ENCODE peak calls at places on chromosomes 11 and 22, in four cellular contexts. One of them, this sample, is unnamed.

GRCh38 chr11:7500251-7500650 is 13.5 kb upstream of the PPFIBP2 start:
- DNase-seq in A549: no peak
- DNase-seq in IMR-90: no peak
- DNase-seq in body of pancreas: no peak
- DNase-seq in this sample: no peak

GRCh38 chr11:4164884-4165590 is 70.4 kb downstream of the RRM1 start:
- DNase-seq in A549: no peak
- DNase-seq in IMR-90: no peak
- DNase-seq in body of pancreas: no peak
- DNase-seq in this sample: no peak

GRCh38 chr11:35115688-35116030 is 23.3 kb upstream of the CD44 start:
- DNase-seq in A549: no peak
- DNase-seq in IMR-90: no peak
- DNase-seq in body of pancreas: no peak
- DNase-seq in this sample: no peak

GRCh38 chr22:36294293-36294620 is 41.3 kb downstream of the APOL1 start:
- DNase-seq in A549: no peak
- DNase-seq in IMR-90: no peak
- DNase-seq in body of pancreas: no peak
- DNase-seq in this sample: no peak

GRCh38 chr22:25564979-25565677 is 653 bp downstream of the GRK3 start:
- DNase-seq in A549: peak; percentile 3
- DNase-seq in IMR-90: no peak
- DNase-seq in body of pancreas: peak; percentile 38
- DNase-seq in this sample: no peak

GRCh38 chr11:2444301-2445106 is at the start of the genes KCNQ1 and TRPM5:
- DNase-seq in A549: peak; percentile 59
- DNase-seq in IMR-90: no peak
- DNase-seq in body of pancreas: peak; percentile 84
- DNase-seq in this sample: no peak

GRCh38 chr22:35777335-35777975 is 59.8 kb downstream of the APOL5 start:
- DNase-seq in A549: no peak
- DNase-seq in IMR-90: peak; percentile 92
- DNase-seq in body of pancreas: no peak
- DNase-seq in this sample: no peak

GRCh38 chr11:117878939-117879475 is 2.5 kb upstream of the FXYD6 start:
- DNase-seq in A549: no peak
- DNase-seq in IMR-90: no peak
- DNase-seq in body of pancreas: no peak
- DNase-seq in this sample: no peak

GRCh38 chr11:15248749-15249148 is 134.0 kb downstream of the INSC start:
- DNase-seq in A549: no peak
- DNase-seq in IMR-90: no peak
- DNase-seq in body of pancreas: no peak
- DNase-seq in this sample: no peak
- TF ChIP-seq CTCF in A549: no peak
- TF ChIP-seq CTCF in IMR-90: no peak
- TF ChIP-seq CTCF in body of pancreas: no peak
- TF ChIP-seq CTCF in this sample: no peak

GRCh38 chr11:8872017-8872416 is 39.0 kb upstream of the AKIP1 start:
- DNase-seq in A549: no peak
- DNase-seq in IMR-90: no peak
- DNase-seq in body of pancreas: no peak
- DNase-seq in this sample: no peak

GRCh38 chr11:8871283-8871775 is 39.7 kb upstream of the AKIP1 start:
- DNase-seq in A549: peak; percentile 72
- DNase-seq in IMR-90: peak; percentile 94
- DNase-seq in body of pancreas: peak; percentile 56
- DNase-seq in this sample: no peak

GRCh38 chr11:8867856-8868705 is 42.9 kb upstream of the AKIP1 start:
- DNase-seq in A549: no peak
- DNase-seq in IMR-90: peak; percentile 63
- DNase-seq in body of pancreas: no peak
- DNase-seq in this sample: no peak

GRCh38 chr11:8873966-8874365 is 37.0 kb upstream of the AKIP1 start:
- DNase-seq in A549: no peak
- DNase-seq in IMR-90: no peak
- DNase-seq in body of pancreas: no peak
- DNase-seq in this sample: no peak

DNA sequence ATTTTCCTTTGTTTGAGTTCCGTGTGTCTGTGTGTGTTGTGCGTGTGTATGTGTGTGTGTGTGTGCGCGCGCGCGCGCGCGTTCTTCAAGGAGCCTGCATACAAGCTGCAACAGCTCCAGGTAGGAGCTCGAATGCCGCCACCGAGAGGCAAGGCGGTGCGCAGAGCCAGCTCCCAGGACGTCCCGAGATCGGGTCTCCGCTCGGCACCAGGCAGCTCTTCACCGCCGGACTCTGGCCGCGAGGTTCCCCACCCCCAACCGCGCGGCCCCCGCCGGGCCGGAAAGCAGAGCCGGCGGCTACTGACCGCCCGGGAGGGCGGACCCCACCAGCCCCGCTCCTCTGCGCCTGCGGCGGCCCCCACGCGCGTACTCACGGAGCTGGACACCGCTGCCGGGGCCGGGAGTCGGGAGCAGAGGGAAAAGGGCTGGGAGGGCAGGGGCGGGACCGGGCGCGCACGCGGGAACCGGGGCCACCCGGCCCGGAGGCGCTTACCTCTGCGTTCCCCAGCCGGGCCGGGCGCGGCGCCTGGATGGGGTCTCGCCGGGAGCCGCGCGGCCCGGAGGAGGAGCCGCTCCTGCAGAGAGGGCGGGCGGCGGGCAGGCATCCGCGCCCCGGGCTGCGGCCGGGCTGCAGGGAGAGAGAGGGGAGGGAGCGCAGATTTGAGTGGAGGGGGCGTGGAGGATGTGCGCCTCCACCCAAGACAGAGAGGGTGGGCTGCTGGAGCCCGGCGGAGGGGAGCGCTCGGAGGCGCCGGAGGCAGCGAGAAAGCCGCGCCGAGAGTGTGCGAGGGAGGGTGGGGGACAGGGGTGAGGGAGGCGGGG is 40.3 kb upstream of the AKIP1 start:
- DNase-seq in A549: peak; percentile 58
- DNase-seq in IMR-90: peak; percentile 75
- DNase-seq in body of pancreas: peak; percentile 63
- DNase-seq in this sample: no peak
- H3K4me3 ChIP-seq in A549: peak overlapping the region; percentile 94
- H3K4me3 ChIP-seq in IMR-90: peak overlapping the region; percentile 51
- H3K4me3 ChIP-seq in body of pancreas: peak overlapping the region; percentile 82
- H3K4me3 ChIP-seq in this sample: peak overlapping the region; percentile 96

DNA sequence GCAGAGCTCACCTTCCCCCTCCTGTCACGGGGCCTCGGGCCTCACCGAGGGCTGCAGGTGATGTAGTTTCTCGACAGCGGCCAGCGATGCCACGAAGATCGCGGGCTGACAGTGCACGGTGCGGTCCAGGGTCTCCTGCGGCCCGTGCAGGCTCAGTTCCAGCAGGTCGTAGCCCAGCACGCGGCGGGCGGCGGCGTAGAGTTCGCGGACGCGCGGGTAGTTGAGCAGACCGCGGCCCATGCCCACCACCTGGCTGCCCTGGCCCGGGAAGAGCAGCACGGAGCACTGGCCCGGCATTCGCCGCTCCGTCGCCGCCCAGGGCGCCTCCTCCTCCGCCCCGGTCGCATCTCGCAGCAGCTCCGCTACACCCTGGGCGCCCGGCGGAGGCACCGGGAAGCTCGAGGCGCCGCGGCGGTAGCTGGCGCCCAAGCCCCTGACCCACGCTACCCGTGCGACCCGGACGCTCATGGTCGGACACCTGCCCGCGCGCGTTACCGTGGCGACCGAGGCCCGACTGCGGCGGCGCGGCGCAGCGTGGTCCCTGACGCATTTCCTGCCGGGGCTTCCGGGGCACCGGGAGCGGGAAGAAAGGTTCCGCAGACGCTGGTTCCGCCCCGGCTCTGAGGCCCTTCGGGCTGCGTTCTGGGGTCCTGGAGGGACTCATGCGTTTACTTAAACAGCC is at the start of gene MCAT:
- DNase-seq in A549: peak; percentile 65
- DNase-seq in IMR-90: peak; percentile 68
- DNase-seq in body of pancreas: peak; percentile 88
- DNase-seq in this sample: no peak
- TF ChIP-seq POLR2A in A549: peak; percentile 54
- TF ChIP-seq POLR2A in IMR-90: peak; percentile 34
- TF ChIP-seq POLR2A in body of pancreas: peak; percentile 58
- TF ChIP-seq POLR2A in this sample: no peak

DNA sequence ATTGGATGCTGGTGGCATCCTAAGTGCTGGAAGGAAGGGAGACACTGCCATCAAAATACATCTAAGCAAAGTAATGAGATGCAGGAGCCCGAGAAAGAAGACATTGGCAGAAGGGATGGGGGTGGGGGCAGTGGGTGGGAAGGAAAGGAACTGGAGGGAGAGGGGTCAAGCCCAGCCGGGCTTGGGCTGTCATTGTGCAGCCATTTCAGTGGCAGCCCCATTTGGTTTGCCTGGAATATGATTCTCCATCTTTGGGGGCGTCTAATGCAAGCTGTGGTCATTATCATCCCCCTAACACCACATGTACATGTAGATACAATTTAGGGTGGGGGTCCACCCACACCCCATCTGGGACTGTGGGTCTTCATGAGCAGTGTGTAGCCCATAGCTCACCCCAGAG is 13.9 kb upstream of the ACCSL start:
- DNase-seq in A549: no peak
- DNase-seq in IMR-90: no peak
- DNase-seq in body of pancreas: no peak
- DNase-seq in this sample: peak; percentile 89
- TF ChIP-seq CTCF in A549: no peak
- TF ChIP-seq CTCF in IMR-90: no peak
- TF ChIP-seq CTCF in body of pancreas: no peak
- TF ChIP-seq CTCF in this sample: no peak

DNA sequence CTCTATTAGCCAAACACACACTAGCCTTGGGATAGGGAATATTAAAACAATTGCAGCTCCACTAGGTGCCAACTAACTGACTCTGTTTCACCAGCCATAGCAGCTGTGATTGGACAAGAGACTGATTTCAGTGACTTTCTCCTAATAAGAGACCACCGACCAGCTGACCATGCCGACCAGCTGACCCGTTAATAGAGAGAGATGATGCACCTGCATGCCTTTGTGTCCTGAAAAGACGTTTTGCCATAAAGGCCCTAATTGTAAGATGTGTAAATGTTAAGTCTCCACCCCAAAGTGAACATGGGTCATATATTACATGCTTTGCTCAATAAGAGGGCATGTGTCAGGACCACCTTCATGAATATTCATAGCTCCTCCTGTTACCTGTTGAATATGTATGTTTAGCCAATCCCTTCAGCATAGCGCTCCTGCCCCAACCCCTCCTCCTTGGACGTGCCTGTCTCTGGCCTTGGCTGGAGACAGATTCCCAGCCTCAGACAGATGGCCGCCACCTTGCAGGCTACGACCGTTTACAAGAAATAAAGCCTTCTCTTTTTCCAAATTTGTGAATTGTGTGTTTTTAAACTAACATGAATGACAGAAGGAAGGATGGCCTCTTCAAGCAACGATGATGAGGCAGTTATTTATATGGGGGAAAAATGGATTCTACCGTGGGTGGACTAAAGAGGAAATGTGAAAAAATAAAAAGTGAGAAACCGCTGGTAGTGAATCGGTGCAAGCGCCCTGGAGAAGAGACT is 1.2 kb upstream of the NADSYN1 start:
- DNase-seq in A549: no peak
- DNase-seq in IMR-90: no peak
- DNase-seq in body of pancreas: peak; percentile 50
- DNase-seq in this sample: no peak
- H3K4me3 ChIP-seq in A549: no peak overlapping the region
- H3K4me3 ChIP-seq in IMR-90: no peak overlapping the region
- H3K4me3 ChIP-seq in body of pancreas: no peak overlapping the region
- H3K4me3 ChIP-seq in this sample: peak overlapping the region; percentile 81

GRCh38 chr11:65445101-65445603 is 22.6 kb downstream of the NEAT1 start:
- DNase-seq in A549: no peak
- DNase-seq in IMR-90: peak; percentile 48
- DNase-seq in body of pancreas: no peak
- DNase-seq in this sample: no peak
- TF ChIP-seq POLR2A in A549: no peak
- TF ChIP-seq POLR2A in IMR-90: peak; percentile 19
- TF ChIP-seq POLR2A in body of pancreas: no peak
- TF ChIP-seq POLR2A in this sample: no peak

DNA sequence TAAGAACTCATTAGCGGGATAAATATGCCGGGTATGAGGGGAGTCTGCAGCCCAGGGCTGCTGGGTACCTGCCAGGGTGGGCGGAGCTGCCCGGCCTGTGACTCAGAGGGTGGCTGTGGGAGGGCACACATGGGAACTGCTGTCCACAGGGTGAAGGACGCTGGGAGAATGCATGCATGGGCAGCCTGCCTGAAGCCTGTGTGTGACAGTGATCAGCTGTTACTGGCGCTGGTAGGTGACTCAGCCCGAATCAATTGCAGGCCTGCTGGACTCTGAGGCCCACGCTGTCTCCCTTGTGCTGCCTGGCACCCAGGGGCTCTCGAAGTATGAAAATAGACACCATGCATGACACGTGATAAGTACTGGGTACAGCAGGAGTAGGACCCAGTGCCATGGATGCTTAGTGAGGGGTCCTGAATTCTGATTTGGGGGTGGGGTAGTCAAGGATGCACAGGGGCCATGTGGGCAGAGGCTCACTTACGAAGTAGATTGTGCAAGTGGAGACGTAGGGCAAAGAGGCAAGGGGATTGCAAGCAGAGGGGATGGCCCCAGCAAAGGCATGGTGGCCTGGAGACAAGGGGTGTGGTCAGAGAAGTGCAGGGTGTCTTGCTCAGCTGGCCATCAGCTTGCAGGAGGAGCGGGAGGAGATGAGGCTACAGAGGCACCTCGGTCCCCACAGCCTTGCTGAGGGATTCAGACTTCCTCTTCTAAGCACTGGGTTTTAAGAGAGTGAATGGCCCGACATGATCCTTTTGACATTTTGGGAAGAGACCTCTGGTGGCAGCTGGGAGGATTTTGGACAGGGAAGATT is 36.5 kb downstream of the GRIK4 start:
- DNase-seq in A549: peak; percentile 32
- DNase-seq in IMR-90: peak; percentile 98
- DNase-seq in body of pancreas: peak; percentile 99
- DNase-seq in this sample: peak; percentile 95
- TF ChIP-seq CTCF in A549: no peak
- TF ChIP-seq CTCF in IMR-90: no peak
- TF ChIP-seq CTCF in body of pancreas: no peak
- TF ChIP-seq CTCF in this sample: no peak

GRCh38 chr22:46286941-46287872 is 9.5 kb upstream of the GTSE1 start:
- DNase-seq in A549: no peak
- DNase-seq in IMR-90: no peak
- DNase-seq in body of pancreas: peak; percentile 86
- DNase-seq in this sample: no peak
- H3K4me3 ChIP-seq in A549: no peak overlapping the region
- H3K4me3 ChIP-seq in IMR-90: no peak overlapping the region
- H3K4me3 ChIP-seq in body of pancreas: no peak overlapping the region
- H3K4me3 ChIP-seq in this sample: no peak overlapping the region

This sample was measured in esophagus muscularis mucosa.